ENCODE peak calls at places on chromosomes 16 and 17, in nine cellular contexts. C is uterus, Y is adrenal gland, O is heart right ventricle, D is AG04450, A is RWPE1, H is psoas muscle, Q is tibial artery, W is WTC11. P is an unnamed sample.

GRCh38 chr17:48051706-48052486 is 3.7 kb downstream of the NFE2L1 start:
- DNase-seq in A (peak), C (peak), Y (peak), W (no peak), Q (peak), H (peak), D (no peak), O (peak), P (peak)

GRCh38 chr16:66510298-66510697 is 39.6 kb downstream of the TK2 start:
- DNase-seq in Q (peak), H (no peak), D (no peak), O (no peak), C (peak), W (no peak), Y (peak), A (no peak), P (no peak)

GRCh38 chr17:63694229-63694973 is 5.5 kb downstream of the LIMD2 start:
- DNase-seq in Y (no peak), W (no peak), C (no peak), D (no peak), H (no peak), Q (no peak), O (no peak), A (no peak), P (no peak)

GRCh38 chr17:65559802-65560627 is 1.4 kb downstream of the AXIN2 start:
- DNase-seq in C (peak), O (no peak), D (no peak), W (peak), Q (no peak), A (no peak), H (peak), Y (peak), P (no peak)

GRCh38 chr17:79954281-79955166 is 81.1 kb downstream of the TBC1D16 start:
- DNase-seq in D (no peak), C (no peak), H (peak), W (no peak), Q (peak), A (no peak), O (no peak), Y (peak), P (no peak)

GRCh38 chr17:60640503-60640902 is 37.1 kb upstream of the BCAS3 start:
- DNase-seq in D (no peak), C (no peak), A (no peak), Q (no peak), O (no peak), W (no peak), Y (no peak), H (no peak), P (no peak)

GRCh38 chr17:80908776-80909175 is 82.9 kb upstream of the CHMP6 start:
- DNase-seq in A (no peak), C (no peak), D (no peak), Y (no peak), W (no peak), H (peak), Q (no peak), O (no peak), P (no peak)

GRCh38 chr17:9768381-9768934 is 22.9 kb downstream of the DHRS7C start:
- DNase-seq in Y (no peak), A (peak), Q (no peak), H (no peak), D (no peak), C (no peak), O (no peak), W (no peak), P (no peak)

GRCh38 chr16:85798901-85799496 is 345 bp downstream of the EMC8 start:
- DNase-seq in O (peak), A (peak), C (no peak), Q (no peak), H (no peak), Y (no peak), W (peak), D (no peak), P (no peak)
- TF ChIP-seq CTCF in O (no peak), A (no peak), C (no peak), Q (no peak), H (no peak), Y (no peak), W (no peak), D (peak), P (no peak)

GRCh38 chr17:34357398-34357797 is 1.1 kb downstream of the CCL13 start:
- DNase-seq in A (no peak), O (no peak), H (no peak), W (no peak), Q (no peak), Y (no peak), C (no peak), D (no peak), P (no peak)
- TF ChIP-seq CTCF in A (no peak), O (no peak), H (no peak), W (no peak), Q (no peak), Y (no peak), C (no peak), D (no peak), P (no peak)

GRCh38 chr16:61366006-61366405 is 670.2 kb downstream of the CDH8 start:
- DNase-seq in O (no peak), A (no peak), C (no peak), W (no peak), H (no peak), Q (no peak), Y (no peak), D (no peak), P (no peak)
- TF ChIP-seq CTCF in O (no peak), A (no peak), C (no peak), W (no peak), H (no peak), Q (no peak), Y (no peak), D (no peak), P (no peak)

GRCh38 chr16:55700961-55701360 is 45.2 kb downstream of the SLC6A2 start:
- DNase-seq in D (no peak), O (no peak), Y (no peak), C (no peak), H (no peak), Q (no peak), A (no peak), W (no peak), P (no peak)

GRCh38 chr16:55706739-55707487 is 51.1 kb downstream of the SLC6A2 start:
- DNase-seq in C (no peak), H (no peak), Q (no peak), D (no peak), O (no peak), A (no peak), W (no peak), Y (no peak), P (no peak)

GRCh38 chr16:55701442-55702319 is 45.9 kb downstream of the SLC6A2 start:
- DNase-seq in H (peak), O (peak), D (peak), Q (no peak), C (peak), Y (peak), W (peak), A (peak), P (no peak)

GRCh38 chr16:55700067-55700466 is 44.3 kb downstream of the SLC6A2 start:
- DNase-seq in A (no peak), Y (no peak), C (no peak), D (no peak), W (no peak), O (no peak), H (no peak), Q (no peak), P (no peak)

DNA sequence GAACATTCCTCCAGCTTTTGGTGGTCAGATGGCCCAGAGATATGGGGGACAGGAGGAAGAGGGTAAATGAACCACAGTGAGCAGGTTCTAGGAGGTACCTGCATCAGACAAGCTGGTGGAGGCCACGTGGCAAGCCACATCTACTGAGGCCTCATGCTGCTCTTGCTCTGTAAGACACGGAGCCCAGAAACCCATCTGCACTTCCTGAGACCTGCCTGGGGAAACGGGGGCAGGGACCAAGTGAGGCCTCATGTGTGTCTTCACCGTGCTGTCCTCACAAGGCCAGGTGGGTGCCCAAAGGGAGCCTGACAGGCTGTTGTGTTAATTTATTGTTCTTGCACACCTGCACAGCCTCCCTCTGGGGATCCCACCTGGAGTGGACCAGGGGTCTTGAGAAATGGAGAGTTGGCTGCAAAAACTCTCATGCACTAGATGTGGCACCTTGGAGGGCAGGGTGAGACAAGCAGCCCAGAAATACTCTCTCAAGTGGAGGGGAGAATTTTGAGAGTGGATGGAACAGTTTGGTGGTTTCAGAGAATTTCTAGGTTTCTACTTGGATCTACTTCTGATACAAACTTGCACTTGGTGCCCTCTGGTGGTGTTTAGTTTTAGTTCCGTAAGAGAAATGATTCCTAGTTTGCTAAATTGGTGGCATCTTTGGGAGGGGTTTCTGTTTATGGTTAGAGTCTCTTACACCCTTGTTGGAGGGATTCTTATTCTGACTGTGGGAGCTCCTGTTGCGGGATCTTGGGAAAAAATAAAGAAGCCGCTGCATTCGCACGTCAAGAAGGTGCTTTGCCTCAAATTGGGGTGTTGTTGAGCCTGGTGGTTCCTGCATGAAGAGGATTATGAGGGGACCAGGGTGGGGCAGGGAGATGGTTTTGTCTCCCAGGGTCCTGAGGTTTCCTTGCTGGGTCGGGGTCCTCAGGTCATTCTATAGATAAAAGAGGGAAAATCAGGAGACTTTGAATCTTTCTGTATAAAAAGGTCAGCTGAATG is 47.5 kb downstream of the SLC6A2 start:
- DNase-seq in Y (peak), D (peak), Q (no peak), O (peak), C (no peak), H (no peak), W (no peak), A (peak), P (peak)
- TF ChIP-seq CTCF in Y (peak), D (peak), Q (peak), O (peak), C (peak), H (peak), W (peak), A (peak), P (peak)

GRCh38 chr17:50195196-50195865 is 6.1 kb downstream of the COL1A1 start:
- DNase-seq in D (no peak), C (no peak), W (no peak), Q (peak), H (peak), Y (no peak), A (no peak), O (no peak), P (no peak)
- TF ChIP-seq CTCF in D (peak), C (no peak), W (no peak), Q (no peak), H (no peak), Y (no peak), A (no peak), O (no peak), P (peak)

GRCh38 chr17:51997723-51998122 is 160.8 kb downstream of the CA10 start:
- DNase-seq in Y (no peak), W (no peak), D (no peak), C (no peak), A (no peak), Q (no peak), O (no peak), H (no peak), P (no peak)
- TF ChIP-seq CTCF in Y (no peak), W (no peak), D (no peak), C (no peak), A (no peak), Q (no peak), O (no peak), H (no peak), P (no peak)

GRCh38 chr17:67016039-67016762 is 28.2 kb upstream of the CACNG1 start:
- DNase-seq in D (no peak), Q (no peak), O (no peak), A (no peak), Y (no peak), W (peak), C (no peak), H (no peak), P (no peak)
- TF ChIP-seq CTCF in D (no peak), Q (no peak), O (no peak), A (no peak), Y (no peak), W (peak), C (no peak), H (no peak), P (no peak)

DNA sequence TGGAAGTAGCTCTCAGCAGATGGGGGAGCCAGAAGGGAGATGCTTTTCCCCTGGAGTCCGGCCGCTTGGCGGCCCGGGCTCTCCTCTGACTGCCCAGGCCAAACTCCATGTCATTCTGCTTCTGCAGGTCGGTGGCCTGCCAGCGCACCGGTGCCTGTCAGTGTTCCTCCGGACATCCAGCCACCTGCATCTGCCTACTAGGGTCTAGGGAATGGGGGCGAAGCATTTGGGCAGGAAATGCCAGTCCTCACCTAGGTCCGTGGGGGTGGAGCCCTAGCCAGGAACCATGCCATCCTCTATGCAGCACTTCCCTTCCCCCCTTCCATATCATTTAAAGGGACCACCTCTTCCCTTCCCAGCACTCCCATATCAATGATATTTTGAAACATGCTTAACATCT is 34.2 kb downstream of the GJC1 start:
- DNase-seq in Q (no peak), D (no peak), W (no peak), Y (no peak), A (no peak), H (no peak), O (no peak), C (no peak), P (no peak)
- TF ChIP-seq CTCF in Q (no peak), D (no peak), W (no peak), Y (no peak), A (no peak), H (no peak), O (no peak), C (no peak), P (no peak)

DNA sequence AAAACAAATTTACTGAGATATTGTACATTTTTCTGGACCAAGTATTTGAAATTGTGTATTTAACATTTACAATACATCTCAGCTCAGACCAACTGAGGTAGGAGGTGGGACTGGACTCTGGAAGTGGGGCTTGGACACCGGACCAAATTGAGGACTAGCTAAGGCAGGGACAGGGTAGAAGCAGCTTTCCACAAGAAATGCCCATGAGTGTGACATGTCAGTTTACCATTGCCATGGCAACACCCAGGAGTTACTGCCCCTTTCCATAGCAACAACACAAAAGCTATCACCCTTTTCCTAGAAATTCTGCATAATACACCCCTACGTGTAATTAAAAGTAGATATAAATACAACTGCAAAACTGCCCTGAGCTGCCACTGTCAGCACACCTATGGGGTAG is 191.5 kb upstream of the ASIC2 start:
- DNase-seq in O (no peak), D (no peak), C (no peak), W (no peak), Y (no peak), A (no peak), Q (no peak), H (no peak), P (no peak)
- TF ChIP-seq CTCF in O (no peak), D (no peak), C (no peak), W (no peak), Y (no peak), A (no peak), Q (no peak), H (no peak), P (no peak)

DNA sequence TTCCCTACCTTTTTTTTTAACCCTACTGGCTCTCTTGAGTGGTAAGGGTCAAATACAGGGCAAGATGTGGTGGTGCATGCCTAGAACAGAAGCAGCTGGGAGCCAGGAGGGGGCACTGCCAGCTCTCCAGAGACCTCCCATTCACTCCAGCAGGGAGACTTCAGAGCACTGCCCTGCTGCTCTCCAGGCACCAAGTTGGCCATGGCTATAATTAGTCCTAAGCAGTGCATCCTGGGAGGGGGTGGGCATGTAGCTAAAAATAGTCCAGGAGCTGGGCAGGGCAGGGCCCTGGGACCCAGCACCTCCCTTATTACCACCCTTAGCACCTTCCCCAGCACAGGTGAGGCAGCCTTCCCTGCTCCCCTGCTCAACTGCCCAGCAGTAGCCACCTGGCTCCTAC is 3.5 kb downstream of the CORO6 start:
- DNase-seq in C (no peak), Y (no peak), H (peak), Q (peak), W (no peak), D (no peak), O (peak), A (no peak), P (no peak)
- TF ChIP-seq CTCF in C (no peak), Y (no peak), H (peak), Q (peak), W (no peak), D (peak), O (peak), A (no peak), P (peak)